ENCODE peak calls at places on chromosome 16, in five cellular contexts. F is brain microvascular endothelial cell; E is germinal center; U is stimulated activated CD4-positive, alpha-beta T cell treated with anti-CD3 and anti-CD28 coated beads, Interleukin-2, amount 100 ng/mL, for 24 hours; M is right cardiac atrium. W is an unnamed sample.

GRCh38 chr16:75559002-75559401 is 3.0 kb upstream of the TMEM231 start:
- DNase-seq in F (no peak), E (no peak), U (no peak), M (no peak), W (no peak)

GRCh38 chr16:84045001-84045817 is 2.6 kb upstream of the SLC38A8 start:
- DNase-seq in F (no peak), E (no peak), U (no peak), M (no peak), W (no peak)

GRCh38 chr16:9256196-9256595 is 164.8 kb downstream of the HAPSTR1 start:
- DNase-seq in F (no peak), E (peak), U (peak), M (no peak), W (peak)

GRCh38 chr16:22763655-22764054 is 50.3 kb upstream of the HS3ST2 start:
- DNase-seq in F (no peak), E (no peak), U (no peak), M (no peak), W (no peak)

GRCh38 chr16:77807-78443 is at the start of gene MPG:
- DNase-seq in F (no peak), E (peak), U (peak), M (peak), W (peak)

GRCh38 chr16:69890891-69891282 is 60.2 kb upstream of the CLEC18A start:
- DNase-seq in F (no peak), E (no peak), U (no peak), M (no peak), W (no peak)

GRCh38 chr16:83806036-83806435 is 1.7 kb upstream of the HSBP1 start:
- DNase-seq in F (no peak), E (peak), U (no peak), M (no peak), W (no peak)

GRCh38 chr16:75376475-75376907 is 56.8 kb downstream of the CFDP1 start:
- DNase-seq in F (no peak), E (no peak), U (no peak), M (no peak), W (no peak)

GRCh38 chr16:27984121-27984520 is 79.4 kb downstream of the GSG1L start:
- DNase-seq in F (no peak), E (no peak), U (no peak), M (no peak), W (no peak)

GRCh38 chr16:4338125-4338582 is 13.0 kb downstream of the PAM16 start:
- DNase-seq in F (no peak), E (no peak), U (no peak), M (no peak), W (no peak)

GRCh38 chr16:6204941-6205340 is 1107.3 kb upstream of the EEF2KMT start:
- DNase-seq in F (no peak), E (no peak), U (no peak), M (no peak), W (no peak)